ENCODE peak calls at places on chromosomes 11 and 22, in nine cellular contexts. M is astrocyte of the spinal cord; H is stimulated activated CD8-positive, alpha-beta memory T cell treated with anti-CD3 and anti-CD28 coated beads, Interleukin-4, amount 100 ng/mL, for 1 hour; Z is amniotic stem cell; Y is hypothalamus; X is WTC11; G is CD4-positive, alpha-beta memory T cell; A is mucosa of gallbladder; C is memory B cell. I is an unnamed sample.

GRCh38 chr22:20431520-20432237 is 5.9 kb downstream of the SCARF2 start:
- DNase-seq in M (no peak), H (no peak), Z (no peak), Y (no peak), X (peak), G (no peak), A (no peak), C (no peak), I (no peak)

GRCh38 chr11:111512296-111513239 is at the start of gene BTG4:
- DNase-seq in M (no peak), H (no peak), Z (no peak), Y (no peak), X (peak), G (no peak), A (no peak), C (no peak), I (peak)

GRCh38 chr11:12271826-12272366 is 105.5 kb upstream of the PARVA start:
- DNase-seq in M (no peak), H (no peak), Z (no peak), Y (no peak), X (no peak), G (no peak), A (no peak), C (no peak), I (no peak)

GRCh38 chr11:117319214-117319840 is 3.3 kb upstream of the BACE1 start:
- DNase-seq in M (peak), H (no peak), Z (no peak), Y (no peak), X (no peak), G (no peak), A (no peak), C (no peak), I (no peak)

GRCh38 chr11:60785806-60786361 is 751 bp downstream of the MS4A10 start:
- DNase-seq in M (peak), H (no peak), Z (no peak), Y (no peak), X (no peak), G (no peak), A (no peak), C (no peak), I (no peak)

GRCh38 chr11:35483131-35483800 is 42.1 kb downstream of the PAMR1 start:
- DNase-seq in M (peak), H (no peak), Z (no peak), Y (no peak), X (no peak), G (no peak), A (no peak), C (no peak), I (no peak)

GRCh38 chr11:92224394-92225205 is at the start of gene FAT3:
- DNase-seq in M (peak), H (no peak), Z (no peak), Y (peak), X (peak), G (no peak), A (no peak), C (no peak), I (no peak)

GRCh38 chr11:44016129-44016528 is 31.7 kb upstream of the ACCSL start:
- DNase-seq in M (peak), H (no peak), Z (no peak), Y (no peak), X (no peak), G (no peak), A (peak), C (no peak), I (no peak)

GRCh38 chr11:78886616-78887015 is 312.0 kb upstream of the NARS2 start:
- DNase-seq in M (no peak), H (no peak), Z (no peak), Y (no peak), X (no peak), G (no peak), A (peak), C (no peak), I (no peak)

GRCh38 chr11:47412152-47412746 is 3.9 kb downstream of the SLC39A13 start:
- DNase-seq in M (no peak), H (no peak), Z (no peak), Y (peak), X (peak), G (no peak), A (no peak), C (peak), I (peak)